ENCODE peak calls at places on chromosome 17, in six cellular contexts. L is HFF-Myc; V is lower leg skin; P is CD8-positive, alpha-beta memory T cell; U is PC-9; D is left lung. K is an unnamed sample.

GRCh38 chr17:9645858-9646555 is 690 bp downstream of the USP43 start:
- DNase-seq in L (no peak), V (peak; percentile 85), P (no peak), U (peak; percentile 59), D (peak; percentile 70), K (peak; percentile 76)

GRCh38 chr17:67218385-67218950 is 26.5 kb downstream of the HELZ start:
- DNase-seq in L (no peak), V (no peak), P (no peak), U (no peak), D (no peak), K (no peak)

GRCh38 chr17:60039509-60040442 is 38.9 kb downstream of the HEATR6 start:
- DNase-seq in L (no peak), V (no peak), P (no peak), U (no peak), D (no peak), K (no peak)

GRCh38 chr17:27502526-27503324 is 46.5 kb downstream of the KSR1 start:
- DNase-seq in L (no peak), V (no peak), P (no peak), U (no peak), D (no peak), K (no peak)

GRCh38 chr17:80319999-80320344 is 59.3 kb downstream of the RNF213 start:
- DNase-seq in L (no peak), V (no peak), P (no peak), U (no peak), D (no peak), K (no peak)

GRCh38 chr17:31472137-31472536 is 80.7 kb downstream of the RAB11FIP4 start:
- DNase-seq in L (no peak), V (no peak), P (no peak), U (no peak), D (no peak), K (no peak)

GRCh38 chr17:2797632-2798031 is 1.4 kb downstream of the RAP1GAP2 start:
- DNase-seq in L (no peak), V (no peak), P (no peak), U (no peak), D (no peak), K (peak; percentile 80)

GRCh38 chr17:79627184-79627765 is 16.4 kb upstream of the RBFOX3 start:
- DNase-seq in L (no peak), V (peak; percentile 73), P (no peak), U (no peak), D (peak; percentile 23), K (no peak)

GRCh38 chr17:2853111-2853721 is 57.0 kb downstream of the RAP1GAP2 start:
- DNase-seq in L (no peak), V (peak; percentile 88), P (peak; percentile 20), U (no peak), D (peak; percentile 45), K (peak; percentile 60)

GRCh38 chr17:81968396-81968745 is 7.4 kb upstream of the NOTUM start:
- DNase-seq in L (no peak), V (no peak), P (no peak), U (no peak), D (no peak), K (no peak)
- H3K4me3 ChIP-seq in L (no peak overlapping the region), V (no peak overlapping the region), P (peak overlapping the region; percentile 31), U (no peak overlapping the region), D (no peak overlapping the region), K (no peak overlapping the region)

GRCh38 chr17:17027442-17028058 is 14.7 kb upstream of the MPRIP start:
- DNase-seq in L (no peak), V (no peak), P (no peak), U (no peak), D (no peak), K (no peak)

GRCh38 chr17:17029938-17030337 is 12.3 kb upstream of the MPRIP start:
- DNase-seq in L (no peak), V (no peak), P (no peak), U (no peak), D (no peak), K (no peak)

GRCh38 chr17:17028878-17029535 is 13.2 kb upstream of the MPRIP start:
- DNase-seq in L (no peak), V (no peak), P (no peak), U (no peak), D (no peak), K (no peak)

GRCh38 chr17:17026163-17026562 is 16.1 kb upstream of the MPRIP start:
- DNase-seq in L (no peak), V (no peak), P (no peak), U (no peak), D (no peak), K (no peak)

DNA sequence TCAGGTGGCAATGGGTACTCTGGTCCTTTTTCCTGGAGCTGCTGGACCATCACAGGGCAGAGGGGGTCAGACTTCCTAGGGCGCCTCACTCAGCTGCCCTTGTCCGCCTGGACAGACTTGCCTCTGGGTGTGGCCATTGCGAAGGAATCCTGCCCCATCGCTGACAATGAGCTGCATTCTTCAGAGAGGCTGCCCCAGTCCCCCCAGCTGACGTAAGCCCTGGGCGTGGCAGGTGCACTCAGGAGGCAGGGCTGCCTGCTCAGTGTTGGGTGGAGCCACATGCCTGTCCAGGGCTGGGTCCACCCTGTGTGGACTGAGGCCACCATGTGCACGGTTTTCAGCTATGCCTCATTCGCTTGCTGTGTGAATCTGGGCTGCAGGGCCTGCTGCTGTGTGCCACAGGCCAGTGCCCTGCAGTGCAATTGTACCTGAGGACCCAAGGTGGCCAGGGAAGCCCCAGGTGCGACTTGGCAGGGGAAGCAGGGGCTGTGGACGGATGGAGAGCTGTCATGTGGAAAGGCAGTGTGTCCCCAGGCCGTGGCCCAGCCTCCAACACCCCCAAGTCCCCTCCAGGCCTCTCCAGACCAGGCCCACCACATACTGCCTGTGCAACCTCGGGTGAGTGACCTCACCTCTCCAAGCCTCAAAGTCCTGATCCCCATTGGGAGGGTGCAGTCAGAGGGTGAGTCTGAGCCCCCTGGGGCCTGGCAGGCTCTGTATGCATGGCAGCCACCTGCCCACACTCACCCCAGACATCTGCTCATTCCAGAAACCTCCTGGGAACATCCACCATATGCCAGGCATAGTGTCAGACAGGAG is 14.0 kb upstream of the MPRIP start:
- DNase-seq in L (no peak), V (peak; percentile 94), P (no peak), U (peak; percentile 99), D (peak; percentile 86), K (peak; percentile 96)
- H3K4me3 ChIP-seq in L (no peak overlapping the region), V (no peak overlapping the region), P (no peak overlapping the region), U (peak overlapping the region; percentile 5), D (no peak overlapping the region), K (no peak overlapping the region)

DNA sequence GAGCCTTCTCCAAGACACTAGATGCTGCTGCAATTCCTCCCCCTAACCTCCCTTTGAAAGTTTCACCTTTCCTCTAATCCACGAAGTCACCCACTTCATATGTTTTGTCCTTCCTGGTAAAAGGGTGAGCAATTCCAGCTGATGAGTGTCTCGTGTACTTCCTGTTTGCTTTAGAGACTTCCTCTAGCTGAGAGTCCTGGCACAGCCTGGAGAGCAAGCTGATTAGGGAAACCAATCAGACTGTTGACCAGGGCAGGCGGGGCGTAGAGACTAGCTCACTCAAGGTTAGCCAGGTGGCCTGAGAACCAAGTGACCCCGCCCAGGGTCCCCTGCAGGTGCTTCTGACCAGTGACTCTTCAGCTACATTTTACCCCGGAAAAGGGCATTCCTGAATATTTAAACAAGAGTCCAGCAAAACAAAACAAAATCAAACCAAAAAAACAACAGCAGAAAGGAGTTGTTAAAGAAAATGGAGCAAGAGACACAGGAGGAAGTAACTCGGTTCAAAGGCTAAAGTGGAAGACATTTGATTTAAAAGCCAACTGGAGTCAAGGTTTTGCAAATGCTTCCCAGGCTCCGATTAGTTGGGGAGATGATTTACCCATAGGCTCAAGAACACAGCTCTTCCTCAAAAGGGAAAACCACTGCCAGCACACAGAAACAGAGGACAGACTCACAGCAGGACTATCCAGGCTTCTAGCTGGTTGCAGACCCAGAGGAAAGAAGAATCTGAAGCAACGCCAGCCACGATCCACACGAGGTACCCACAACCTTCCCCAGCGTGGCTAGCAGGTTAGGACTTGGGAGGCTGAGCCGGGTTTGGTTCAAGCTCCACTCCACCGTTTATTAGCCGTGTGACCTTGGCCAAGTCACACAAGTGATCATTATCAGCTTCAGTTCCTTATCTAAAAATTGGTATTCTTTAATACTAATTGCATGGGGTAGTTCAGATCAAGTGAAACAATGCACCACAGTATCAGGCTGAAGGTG is 13.4 kb downstream of the HSPB9 start:
- DNase-seq in L (no peak), V (no peak), P (no peak), U (peak; percentile 95), D (peak; percentile 89), K (peak; percentile 85)
- H3K4me3 ChIP-seq in L (no peak overlapping the region), V (no peak overlapping the region), P (no peak overlapping the region), U (no peak overlapping the region), D (peak overlapping the region; percentile 18), K (no peak overlapping the region)

GRCh38 chr17:39705786-39706348 is 6.0 kb downstream of the ERBB2 start:
- DNase-seq in L (no peak), V (no peak), P (no peak), U (peak; percentile 96), D (peak; percentile 81), K (peak; percentile 78)

GRCh38 chr17:39706383-39706782 is 6.5 kb downstream of the ERBB2 start:
- DNase-seq in L (no peak), V (no peak), P (no peak), U (no peak), D (no peak), K (no peak)

GRCh38 chr17:39704821-39705551 is 5.1 kb downstream of the ERBB2 start:
- DNase-seq in L (no peak), V (no peak), P (no peak), U (no peak), D (peak; percentile 46), K (no peak)

GRCh38 chr17:39709319-39709997 is 9.6 kb downstream of the ERBB2 start:
- DNase-seq in L (no peak), V (no peak), P (no peak), U (no peak), D (no peak), K (no peak)

GRCh38 chr17:39706921-39707337 is 7.1 kb downstream of the ERBB2 start:
- DNase-seq in L (no peak), V (no peak), P (no peak), U (peak; percentile 40), D (no peak), K (peak; percentile 73)
- H3K4me3 ChIP-seq in L (no peak overlapping the region), V (no peak overlapping the region), P (peak overlapping the region; percentile 55), U (no peak overlapping the region), D (no peak overlapping the region), K (no peak overlapping the region)

GRCh38 chr17:45311762-45312476 is 4.9 kb downstream of the MAP3K14 start:
- DNase-seq in L (no peak), V (no peak), P (peak; percentile 59), U (peak; percentile 99), D (peak; percentile 83), K (peak; percentile 89)
- H3K4me3 ChIP-seq in L (peak overlapping the region; percentile 83), V (no peak overlapping the region), P (peak overlapping the region; percentile 45), U (peak overlapping the region; percentile 40), D (peak overlapping the region; percentile 0), K (peak overlapping the region; percentile 13)

GRCh38 chr17:4573115-4573514 is 11.2 kb upstream of the SMTNL2 start:
- DNase-seq in L (no peak), V (no peak), P (no peak), U (no peak), D (no peak), K (no peak)
- H3K4me3 ChIP-seq in L (no peak overlapping the region), V (no peak overlapping the region), P (no peak overlapping the region), U (no peak overlapping the region), D (no peak overlapping the region), K (no peak overlapping the region)

DNA sequence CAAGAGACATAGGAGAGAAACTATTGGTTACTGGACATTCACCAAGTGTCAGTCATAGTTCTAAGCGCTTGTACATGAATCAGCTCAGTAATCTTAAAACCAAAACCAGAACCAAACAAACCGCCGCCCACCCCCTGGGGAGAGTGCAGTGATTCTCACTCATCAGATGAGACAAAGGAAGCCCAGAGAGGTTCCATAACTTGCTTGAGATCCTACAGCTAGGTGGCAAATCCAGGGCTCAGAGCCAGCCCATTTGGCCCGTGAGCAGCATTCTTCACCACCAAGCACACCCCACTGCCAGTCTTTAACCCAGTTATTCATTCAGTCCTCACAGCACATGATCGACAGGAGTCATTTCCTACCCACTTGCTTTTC is 37.2 kb upstream of the RGS9 start:
- DNase-seq in L (no peak), V (peak; percentile 95), P (peak; percentile 34), U (peak; percentile 76), D (peak; percentile 43), K (peak; percentile 61)
- H3K4me3 ChIP-seq in L (peak overlapping the region; percentile 35), V (no peak overlapping the region), P (peak overlapping the region; percentile 95), U (peak overlapping the region; percentile 54), D (peak overlapping the region; percentile 45), K (peak overlapping the region; percentile 43)

K was measured in transverse colon.